ENCODE peak calls at places on chromosome 18, in eight cellular contexts. G is heart right ventricle; K is HepG2; O is tibial nerve; B is CD8-positive, alpha-beta T cell; C is AG04450; W is tibial artery; I is cardiac muscle cell. X is an unnamed sample. For H3K9me3, the result is how much of the 10 kb centered on the place peaks cover.

GRCh38 chr18:23918395-23919032 is 96.0 kb upstream of the TTC39C start:
- DNase-seq in G (peak), K (peak), O (peak), B (peak), C (peak), W (peak), I (peak), X (peak)

GRCh38 chr18:45874501-45875184 is 49.2 kb downstream of the SIGLEC15 start:
- DNase-seq in G (no peak), K (no peak), O (no peak), B (peak), C (no peak), W (no peak), I (peak), X (peak)

GRCh38 chr18:45521777-45522176 is 93.5 kb upstream of the SLC14A2 start:
- DNase-seq in G (no peak), K (no peak), O (peak), B (no peak), C (no peak), W (peak), I (peak), X (no peak)

GRCh38 chr18:77088977-77089795 is 43.4 kb downstream of the MBP start:
- DNase-seq in G (no peak), K (no peak), O (no peak), B (no peak), C (no peak), W (no peak), I (no peak), X (no peak)

GRCh38 chr18:23765931-23766330 is 76.7 kb downstream of the LAMA3 start:
- DNase-seq in G (no peak), K (no peak), O (no peak), B (no peak), C (no peak), W (no peak), I (peak), X (no peak)

GRCh38 chr18:64017870-64018269 is 48.0 kb downstream of the SERPINB8 start:
- DNase-seq in G (no peak), K (peak), O (no peak), B (no peak), C (no peak), W (no peak), I (peak), X (no peak)

GRCh38 chr18:21101172-21101571 is 10.4 kb downstream of the ROCK1 start:
- DNase-seq in G (no peak), K (no peak), O (no peak), B (no peak), C (no peak), W (no peak), I (no peak), X (no peak)

GRCh38 chr18:48632676-48633257 is 93.9 kb downstream of the CTIF start:
- DNase-seq in G (no peak), K (peak), O (no peak), B (no peak), C (no peak), W (peak), I (no peak), X (no peak)

GRCh38 chr18:45336431-45336830 is 278.8 kb upstream of the SLC14A2 start:
- DNase-seq in G (no peak), K (no peak), O (no peak), B (no peak), C (no peak), W (no peak), I (no peak), X (no peak)

GRCh38 chr18:31565782-31566512 is 25.7 kb upstream of the TTR start:
- DNase-seq in G (no peak), K (no peak), O (no peak), B (no peak), C (no peak), W (no peak), I (no peak), X (no peak)

GRCh38 chr18:44986933-44987332 is 306.2 kb downstream of the SETBP1 start:
- DNase-seq in G (no peak), K (no peak), O (no peak), B (no peak), C (no peak), W (no peak), I (peak), X (no peak)

GRCh38 chr18:42640160-42640559 is 475.3 kb downstream of the RIT2 start:
- DNase-seq in G (no peak), K (no peak), O (no peak), B (no peak), C (no peak), W (no peak), I (no peak), X (no peak)

GRCh38 chr18:58054041-58054733 is 10.2 kb downstream of the NEDD4L start:
- DNase-seq in G (no peak), K (peak), O (no peak), B (no peak), C (no peak), W (no peak), I (peak), X (no peak)

GRCh38 chr18:11308499-11308898 is 159.1 kb upstream of the PIEZO2 start:
- DNase-seq in G (no peak), K (no peak), O (no peak), B (no peak), C (no peak), W (no peak), I (peak), X (no peak)

GRCh38 chr18:57446322-57446721 is 11.1 kb downstream of the ONECUT2 start:
- DNase-seq in G (no peak), K (peak), O (no peak), B (no peak), C (no peak), W (no peak), I (no peak), X (no peak)

GRCh38 chr18:31241900-31242409 is 76.0 kb upstream of the DSG1 start:
- DNase-seq in G (no peak), K (peak), O (no peak), B (no peak), C (no peak), W (no peak), I (peak), X (no peak)

GRCh38 chr18:69895081-69896047 is 52.3 kb downstream of the CD226 start:
- DNase-seq in G (no peak), K (no peak), O (no peak), B (no peak), C (no peak), W (no peak), I (no peak), X (peak)

GRCh38 chr18:56990678-56991077 is 156.2 kb upstream of the BOD1L2 start:
- DNase-seq in G (no peak), K (no peak), O (no peak), B (no peak), C (no peak), W (no peak), I (no peak), X (no peak)

GRCh38 chr18:31685097-31686082 is 1.0 kb upstream of the B4GALT6 start:
- DNase-seq in G (peak), K (peak), O (no peak), B (peak), C (no peak), W (no peak), I (peak), X (peak)

DNA sequence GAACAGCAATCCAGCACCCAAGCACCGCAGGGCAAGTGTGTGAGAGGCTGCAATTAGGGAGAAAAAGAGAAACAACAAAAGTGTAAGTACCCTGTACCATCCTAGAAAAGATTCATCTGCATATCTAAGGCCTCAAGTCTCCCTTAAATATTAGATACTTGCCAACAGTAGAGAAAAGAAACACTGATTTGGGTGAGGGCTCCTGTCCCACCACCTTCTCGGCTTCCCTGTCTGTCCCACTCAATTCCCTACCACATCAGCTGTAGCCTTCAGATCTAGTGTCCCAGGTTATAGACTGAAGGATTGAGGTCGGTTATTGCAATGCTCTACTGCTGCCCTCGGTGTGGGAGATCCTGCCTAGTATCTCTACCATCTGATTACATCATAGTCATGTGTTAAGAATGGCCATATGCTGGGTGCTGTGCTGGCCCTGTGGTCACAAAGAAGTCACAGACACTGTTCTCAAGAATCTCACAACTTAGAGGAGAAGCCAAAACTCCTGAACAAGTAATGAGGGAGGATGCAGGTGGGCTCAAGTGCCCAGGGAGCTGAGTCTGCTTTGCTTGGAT is 2.5 kb downstream of the RAX start:
- DNase-seq in G (no peak), K (no peak), O (no peak), B (no peak), C (no peak), W (no peak), I (no peak), X (no peak)
- H3K9me3 ChIP-seq in G (under half), K (under half), O (under half), B (under half), C (under half), W (under half), I (under half), X (under half)

GRCh38 chr18:22422909-22423548 is 5.3 kb upstream of the CTAGE1 start:
- DNase-seq in G (peak), K (no peak), O (no peak), B (no peak), C (peak), W (no peak), I (peak), X (no peak)
- H3K27ac ChIP-seq in G (no peak), K (no peak), O (no peak), B (no peak), C (peak), W (peak), I (no peak), X (no peak)

GRCh38 chr18:79902075-79902474 is 49.4 kb downstream of the SLC66A2 start:
- DNase-seq in G (no peak), K (no peak), O (no peak), B (no peak), C (no peak), W (peak), I (no peak), X (no peak)
- H3K9me3 ChIP-seq in G (under half), K (under half), O (half or more), B (under half), C (half or more), W (under half), I (under half), X (under half)

GRCh38 chr18:7369006-7369405 is 138.1 kb downstream of the LRRC30 start:
- DNase-seq in G (no peak), K (no peak), O (no peak), B (no peak), C (no peak), W (no peak), I (peak), X (no peak)
- H3K27ac ChIP-seq in G (no peak), K (no peak), O (no peak), B (no peak), C (no peak), W (no peak), I (no peak), X (no peak)

DNA sequence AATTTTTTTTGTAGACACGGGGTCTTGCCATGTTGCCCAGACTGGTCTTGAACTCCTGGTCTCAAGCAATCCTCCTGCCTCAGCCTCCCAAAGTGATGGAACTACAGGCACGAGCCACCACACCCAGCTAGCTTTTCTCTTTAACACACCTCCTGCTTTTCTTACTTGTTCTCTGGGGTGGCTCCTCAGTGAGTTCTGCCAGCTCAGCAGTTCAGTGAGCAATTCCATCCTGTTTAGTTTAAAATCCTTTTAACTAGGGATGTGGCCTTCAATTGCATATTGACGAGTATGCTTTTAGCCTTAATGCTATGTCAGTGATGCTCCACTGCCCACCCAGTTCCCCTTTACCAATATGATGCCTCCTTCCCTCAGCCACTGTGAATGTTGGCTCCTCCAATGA is 16.1 kb downstream of the ZNF397 start:
- DNase-seq in G (no peak), K (no peak), O (no peak), B (no peak), C (no peak), W (no peak), I (no peak), X (no peak)
- H3K9me3 ChIP-seq in G (under half), K (under half), O (under half), B (under half), C (under half), W (under half), I (under half), X (under half)

GRCh38 chr18:2985628-2986027 is 27.3 kb downstream of the LPIN2 start:
- DNase-seq in G (no peak), K (peak), O (no peak), B (no peak), C (no peak), W (no peak), I (peak), X (peak)

GRCh38 chr18:2982452-2983172 is 30.3 kb downstream of the LPIN2 start:
- DNase-seq in G (no peak), K (peak), O (no peak), B (no peak), C (no peak), W (no peak), I (no peak), X (no peak)

GRCh38 chr18:2984703-2985261 is 28.2 kb downstream of the LPIN2 start:
- DNase-seq in G (no peak), K (peak), O (no peak), B (no peak), C (no peak), W (no peak), I (no peak), X (no peak)

GRCh38 chr18:2981212-2981728 is 31.7 kb downstream of the LPIN2 start:
- DNase-seq in G (no peak), K (no peak), O (no peak), B (no peak), C (peak), W (no peak), I (peak), X (no peak)

DNA sequence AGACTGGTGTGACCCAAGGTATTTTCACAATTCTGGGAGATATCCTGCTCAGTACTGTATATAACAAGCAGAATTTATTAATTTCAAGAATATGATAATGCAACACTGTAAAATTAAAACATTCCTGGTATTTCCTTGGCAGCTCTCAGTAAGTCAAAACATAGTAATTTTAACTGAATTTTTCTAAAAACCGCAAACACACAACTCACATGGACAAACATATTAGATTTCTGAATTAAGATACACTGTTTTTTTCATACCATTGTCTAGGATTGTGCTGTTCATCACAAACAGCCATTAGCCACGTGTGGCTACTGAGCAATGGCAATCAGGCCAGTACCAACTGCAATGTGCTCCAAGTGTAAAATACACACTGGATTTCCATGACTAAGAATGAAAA is 29.6 kb downstream of the LPIN2 start:
- DNase-seq in G (no peak), K (no peak), O (no peak), B (no peak), C (no peak), W (no peak), I (no peak), X (no peak)
- H3K27ac ChIP-seq in G (no peak), K (peak), O (peak), B (peak), C (no peak), W (peak), I (no peak), X (no peak)

DNA sequence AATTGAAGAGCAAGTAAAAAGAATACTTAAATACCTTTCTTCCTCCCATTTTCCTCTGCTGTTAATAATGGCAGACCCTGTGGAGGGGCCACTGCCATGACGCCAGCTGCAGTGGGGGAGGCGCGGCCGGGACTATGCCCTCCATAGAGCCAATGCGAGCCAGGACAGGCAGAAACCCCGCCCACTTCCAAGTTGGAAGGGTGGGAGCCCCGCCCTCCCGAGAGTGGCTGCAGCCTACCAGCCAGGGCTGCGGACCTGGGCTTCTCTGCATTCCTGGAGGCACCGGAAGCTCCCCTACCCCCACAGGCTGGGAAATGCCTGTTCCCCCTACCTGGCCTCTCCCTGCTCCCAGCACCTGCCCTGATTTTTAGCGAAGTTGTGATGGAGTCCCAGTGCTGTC is 439.4 kb upstream of the CDH19 start:
- DNase-seq in G (no peak), K (no peak), O (no peak), B (no peak), C (no peak), W (no peak), I (no peak), X (no peak)
- H3K9me3 ChIP-seq in G (under half), K (under half), O (under half), B (under half), C (under half), W (under half), I (under half), X (under half)

GRCh38 chr18:74460825-74461224 is 3.7 kb upstream of the DIPK1C start:
- DNase-seq in G (no peak), K (no peak), O (no peak), B (no peak), C (no peak), W (no peak), I (no peak), X (no peak)
- H3K27ac ChIP-seq in G (no peak), K (no peak), O (no peak), B (no peak), C (no peak), W (no peak), I (no peak), X (no peak)

GRCh38 chr18:10259075-10259474 is 195.4 kb upstream of the APCDD1 start:
- DNase-seq in G (no peak), K (no peak), O (no peak), B (no peak), C (no peak), W (no peak), I (no peak), X (no peak)
- H3K9me3 ChIP-seq in G (under half), K (under half), O (under half), B (under half), C (under half), W (under half), I (under half), X (under half)

X was measured in CD8-positive, alpha-beta memory T cell.